ENCODE peak calls at places on chromosome 20, in four cellular contexts. W is transverse colon, N is H1, U is uterus. P is an unnamed sample.

GRCh38 chr20:11401988-11402387 is 515.7 kb upstream of the BTBD3 start:
- DNase-seq in W (no peak), N (no peak), U (no peak), P (no peak)

GRCh38 chr20:63155266-63156165 is 60.4 kb downstream of the YTHDF1 start:
- DNase-seq in W (no peak), N (no peak), U (no peak), P (no peak)

GRCh38 chr20:24634855-24635254 is 165.4 kb downstream of the SYNDIG1 start:
- DNase-seq in W (no peak), N (peak), U (peak), P (peak)

GRCh38 chr20:64192406-64192805 is 28.2 kb downstream of the MYT1 start:
- DNase-seq in W (no peak), N (peak), U (no peak), P (no peak)

GRCh38 chr20:59933296-59933848 is at the start of gene SYCP2:
- DNase-seq in W (peak), N (no peak), U (peak), P (peak)

GRCh38 chr20:44461803-44462174 is 13.9 kb upstream of the TTPAL start:
- DNase-seq in W (no peak), N (no peak), U (no peak), P (no peak)

GRCh38 chr20:62918137-62918536 is 8.2 kb downstream of the DIDO1 start:
- DNase-seq in W (no peak), N (no peak), U (no peak), P (no peak)

GRCh38 chr20:24979036-24979960 is 13.3 kb downstream of the APMAP start:
- DNase-seq in W (no peak), N (peak), U (no peak), P (no peak)

GRCh38 chr20:15637971-15638754 is 935.1 kb downstream of the KIF16B start:
- DNase-seq in W (no peak), N (no peak), U (no peak), P (no peak)

DNA sequence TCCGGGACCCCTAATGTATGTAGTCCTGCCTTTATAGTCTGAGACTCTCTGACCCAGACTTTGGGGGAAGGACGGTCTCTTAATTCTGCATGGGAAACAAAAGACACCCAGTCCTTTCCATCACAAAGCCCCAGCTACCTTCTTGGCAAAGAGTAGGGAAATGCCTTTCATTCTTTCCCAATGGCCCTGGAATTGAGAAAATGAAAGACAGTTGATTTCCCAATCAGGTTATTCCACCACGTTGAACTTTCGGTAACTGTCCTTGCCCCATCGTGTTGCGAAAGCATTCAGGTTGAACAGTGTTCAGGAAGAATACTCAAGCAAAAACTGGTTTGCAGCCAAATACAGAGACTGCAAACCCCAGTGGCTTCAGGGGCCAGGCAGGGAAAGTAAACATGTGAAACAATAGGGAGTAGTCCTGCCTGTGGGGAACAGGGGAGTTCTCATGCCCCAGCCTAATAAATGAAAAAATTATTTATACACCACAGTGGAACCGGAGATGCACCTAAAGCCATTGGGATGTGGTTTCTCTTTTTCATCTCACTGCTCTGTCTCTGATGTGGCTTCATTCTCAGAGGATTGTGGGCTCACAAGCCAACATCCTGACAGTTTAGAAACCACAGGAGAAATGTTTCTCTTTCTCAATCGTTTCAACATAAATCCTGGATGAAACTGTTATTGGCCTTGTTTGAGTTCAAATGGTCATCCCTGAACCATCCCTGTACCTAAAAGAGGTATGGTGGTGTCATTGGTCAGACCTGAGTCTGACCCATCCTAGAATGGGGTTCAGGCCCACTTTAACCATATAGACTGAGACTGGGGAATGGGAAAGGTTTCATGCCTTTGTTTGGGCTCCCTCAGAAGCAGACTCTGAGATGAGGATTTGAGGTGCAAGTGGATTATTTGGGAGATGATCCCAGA is 44.2 kb upstream of the SLC9A8 start:
- DNase-seq in W (peak), N (peak), U (peak), P (peak)
- H3K27ac ChIP-seq in W (peak), N (peak), U (peak), P (no peak)

GRCh38 chr20:61411743-61412142 is 159.7 kb downstream of the CDH4 start:
- DNase-seq in W (no peak), N (no peak), U (no peak), P (no peak)

GRCh38 chr20:61407561-61407960 is 155.5 kb downstream of the CDH4 start:
- DNase-seq in W (no peak), N (no peak), U (no peak), P (peak)

GRCh38 chr20:61405007-61405406 is 152.9 kb downstream of the CDH4 start:
- DNase-seq in W (no peak), N (no peak), U (no peak), P (no peak)

GRCh38 chr20:61413752-61414151 is 161.7 kb downstream of the CDH4 start:
- DNase-seq in W (no peak), N (no peak), U (no peak), P (no peak)

GRCh38 chr20:61408951-61409740 is 157.1 kb downstream of the CDH4 start:
- DNase-seq in W (no peak), N (no peak), U (no peak), P (peak)
- TF ChIP-seq CTCF in W (no peak), N (no peak), U (no peak), P (no peak)

GRCh38 chr20:17685168-17685567 is 3.1 kb upstream of the RRBP1 start:
- DNase-seq in W (no peak), N (no peak), U (no peak), P (no peak)

GRCh38 chr20:17682889-17683198 is 802 bp upstream of the RRBP1 start:
- DNase-seq in W (no peak), N (no peak), U (no peak), P (no peak)

GRCh38 chr20:17683218-17684076 is 1.4 kb upstream of the RRBP1 start:
- DNase-seq in W (no peak), N (no peak), U (no peak), P (no peak)

GRCh38 chr20:17682103-17682888 is at the start of gene RRBP1:
- DNase-seq in W (peak), N (peak), U (peak), P (peak)

DNA sequence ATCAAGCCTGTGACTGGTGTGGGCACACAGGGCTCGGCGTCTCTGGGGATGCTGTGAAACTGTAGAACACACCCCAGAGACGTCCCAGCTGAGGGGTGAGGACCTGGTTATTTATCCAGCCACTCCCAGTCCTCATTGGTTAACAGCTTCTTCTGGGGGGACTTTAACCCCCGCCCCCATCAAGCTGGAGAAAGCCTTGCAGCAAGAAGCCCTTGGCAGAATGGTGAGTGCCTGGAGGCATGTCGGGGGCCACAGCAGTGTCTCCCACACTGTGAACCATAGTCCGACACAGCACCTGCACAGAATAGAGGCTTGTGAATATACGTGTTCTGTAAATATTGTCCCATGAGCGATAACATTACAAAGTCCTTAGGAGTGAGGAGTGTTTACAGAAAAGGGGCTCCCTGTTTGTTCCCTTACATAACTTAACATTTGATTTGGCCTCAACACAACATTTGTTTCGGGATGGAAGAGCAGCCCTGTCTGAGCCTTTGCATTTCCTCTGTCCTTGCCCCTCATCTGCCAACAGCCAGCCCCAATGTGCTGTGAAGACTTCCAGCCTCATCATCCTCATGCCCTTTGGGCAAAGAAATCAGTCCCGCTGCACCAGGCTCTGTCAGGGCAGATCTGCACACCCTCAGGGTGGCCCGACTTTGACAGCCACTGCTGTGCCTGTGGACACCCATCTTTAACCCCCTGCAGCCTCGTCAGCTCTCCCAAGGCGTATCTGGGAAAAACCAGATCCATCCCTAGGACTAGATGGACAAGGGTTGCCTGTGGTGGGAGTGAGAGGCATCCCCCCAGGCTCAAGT is 2.2 kb upstream of the RRBP1 start:
- DNase-seq in W (peak), N (no peak), U (no peak), P (no peak)
- TF ChIP-seq POLR2A in W (no peak), N (no peak), U (no peak), P (no peak)

GRCh38 chr20:38196592-38196991 is 31.5 kb upstream of the TGM2 start:
- DNase-seq in W (peak), N (no peak), U (peak), P (no peak)
- H3K27ac ChIP-seq in W (peak), N (no peak), U (no peak), P (no peak)

GRCh38 chr20:17648782-17649730 is 33.0 kb downstream of the RRBP1 start:
- DNase-seq in W (peak), N (no peak), U (peak), P (no peak)
- TF ChIP-seq CTCF in W (peak), N (peak), U (peak), P (no peak)

DNA sequence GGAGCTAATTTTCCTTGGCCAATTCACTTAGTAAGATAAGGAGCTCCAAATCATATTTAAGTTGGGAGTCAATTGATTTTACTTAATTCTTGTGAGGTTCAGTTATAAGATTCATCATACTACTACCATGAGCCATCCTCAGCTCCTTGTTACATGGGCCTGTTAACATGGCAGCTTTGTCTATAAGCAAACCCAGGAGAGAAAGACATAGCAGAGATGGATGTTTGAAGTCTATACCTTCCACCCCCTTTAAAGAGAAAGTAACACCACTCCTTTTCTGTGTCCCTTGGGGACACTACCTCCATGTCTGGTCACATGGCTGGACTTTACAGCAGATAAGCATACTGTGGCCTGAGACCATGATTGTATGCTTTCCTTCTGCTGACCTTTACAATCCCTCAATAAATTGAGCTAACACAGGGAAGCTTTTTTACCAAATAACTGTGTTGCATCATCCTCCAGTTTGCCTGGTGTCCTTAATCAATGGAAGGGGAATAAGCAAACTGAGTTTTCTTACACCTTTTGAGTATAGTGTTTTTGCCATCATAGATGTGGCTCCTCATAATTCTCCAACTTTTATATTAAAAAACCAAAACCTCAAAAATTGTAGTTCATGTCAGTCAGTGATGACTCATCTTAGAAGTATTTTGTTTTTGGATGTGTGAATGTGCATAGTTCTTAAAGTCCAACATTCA is 9.8 kb upstream of the ZNFX1 start:
- DNase-seq in W (no peak), N (no peak), U (no peak), P (no peak)
- TF ChIP-seq POLR2A in W (no peak), N (peak), U (no peak), P (no peak)

GRCh38 chr20:49894073-49894470 is 21.3 kb downstream of the SPATA2 start:
- DNase-seq in W (no peak), N (no peak), U (no peak), P (no peak)

GRCh38 chr20:49890651-49891361 is 24.5 kb downstream of the SPATA2 start:
- DNase-seq in W (no peak), N (no peak), U (peak), P (peak)

GRCh38 chr20:49891486-49891885 is 23.8 kb downstream of the SPATA2 start:
- DNase-seq in W (no peak), N (no peak), U (no peak), P (no peak)

GRCh38 chr20:49892260-49893216 is 22.8 kb downstream of the SPATA2 start:
- DNase-seq in W (no peak), N (no peak), U (no peak), P (peak)

DNA sequence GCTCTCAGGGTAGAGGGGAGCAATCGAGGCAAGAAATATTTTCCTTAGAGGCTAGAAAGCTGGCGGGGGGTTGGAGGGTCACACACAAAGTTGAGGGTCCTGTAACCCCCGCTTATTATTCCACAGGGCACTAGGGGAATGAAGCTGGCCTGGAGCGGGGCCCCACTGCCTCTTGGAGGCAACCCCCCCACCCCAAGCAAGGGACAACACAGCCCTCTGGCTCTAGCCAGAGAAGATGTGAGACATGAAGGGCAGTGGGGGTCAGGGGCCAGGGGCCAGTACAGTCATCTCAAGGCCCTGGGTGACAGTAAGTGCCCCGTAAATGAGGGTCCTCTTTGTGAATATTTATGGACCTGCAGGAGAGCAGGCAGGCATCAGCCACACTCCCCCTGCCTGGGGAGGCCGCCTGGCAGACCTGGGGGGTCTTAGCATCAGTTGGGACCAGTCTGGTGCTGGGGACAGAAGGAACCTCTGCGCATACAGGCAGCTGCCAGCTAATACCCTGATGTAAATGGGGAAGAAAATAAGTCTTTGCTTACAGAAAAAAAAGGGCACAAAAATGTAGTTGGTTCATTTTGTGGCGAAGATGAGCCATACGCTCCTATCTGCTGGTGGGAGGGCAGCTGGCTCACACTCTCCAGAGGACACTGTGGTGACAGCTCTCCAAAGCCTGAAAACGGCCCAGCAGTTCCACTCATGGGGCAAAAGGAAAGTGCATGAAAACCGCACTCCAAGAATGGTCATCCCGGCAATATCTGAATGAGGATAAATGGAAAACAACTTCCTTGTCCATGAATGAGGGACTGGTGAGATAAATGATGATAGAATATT is 21.9 kb downstream of the SPATA2 start:
- DNase-seq in W (no peak), N (no peak), U (no peak), P (no peak)
- H3K27ac ChIP-seq in W (no peak), N (no peak), U (peak), P (peak)

GRCh38 chr20:32079655-32080109 is 27.6 kb downstream of the HCK start:
- DNase-seq in W (no peak), N (no peak), U (no peak), P (no peak)
- TF ChIP-seq CTCF in W (no peak), N (peak), U (no peak), P (no peak)

GRCh38 chr20:54290636-54291035 is 82.7 kb downstream of the PFDN4 start:
- DNase-seq in W (no peak), N (no peak), U (no peak), P (no peak)

DNA sequence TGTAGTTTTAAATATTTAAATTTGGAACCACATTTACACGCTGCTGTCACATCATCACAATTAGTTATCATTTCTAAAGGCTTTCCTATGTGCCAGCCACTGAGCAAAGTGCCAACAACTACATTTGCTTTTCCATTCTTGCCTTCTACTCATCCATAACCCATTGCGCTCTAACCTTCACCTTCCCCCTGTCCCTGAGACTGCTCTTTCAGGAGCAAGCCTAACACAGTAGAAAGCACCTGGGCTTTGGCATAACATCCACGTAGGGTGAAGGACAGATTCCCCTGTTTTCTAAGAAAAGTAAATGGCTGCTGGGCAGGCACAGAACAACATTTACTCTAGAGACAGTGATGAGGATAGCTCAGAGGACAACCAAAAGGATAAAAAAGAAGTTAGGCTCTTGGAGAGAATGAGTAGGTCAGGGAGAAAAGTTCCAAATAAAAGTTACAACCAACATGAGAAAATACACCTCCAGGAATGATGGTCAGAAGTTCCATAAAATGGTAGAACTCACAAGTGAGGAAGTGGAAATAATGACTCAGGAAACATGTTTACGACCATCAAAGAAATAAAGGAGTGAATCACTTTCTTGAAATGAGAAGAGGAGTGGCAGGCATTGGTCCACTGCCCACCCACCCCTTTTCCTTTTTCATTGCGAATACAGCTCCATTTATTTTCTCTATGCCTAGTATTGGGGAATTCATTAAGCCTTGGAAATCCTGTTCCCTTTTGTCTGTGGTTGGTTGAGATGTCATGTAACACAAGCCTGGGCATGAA is 77.2 kb downstream of the PFDN4 start:
- DNase-seq in W (no peak), N (no peak), U (no peak), P (no peak)
- TF ChIP-seq POLR2A in W (no peak), N (no peak), U (no peak), P (no peak)

GRCh38 chr20:19783966-19784401 is 25.9 kb downstream of the RIN2 start:
- DNase-seq in W (no peak), N (no peak), U (no peak), P (peak)

GRCh38 chr20:19781235-19781634 is 23.2 kb downstream of the RIN2 start:
- DNase-seq in W (no peak), N (no peak), U (no peak), P (no peak)

GRCh38 chr20:19784511-19785172 is 26.6 kb downstream of the RIN2 start:
- DNase-seq in W (peak), N (peak), U (peak), P (peak)

GRCh38 chr20:19780261-19780660 is 22.2 kb downstream of the RIN2 start:
- DNase-seq in W (no peak), N (no peak), U (no peak), P (no peak)

GRCh38 chr20:19782669-19783068 is 24.6 kb downstream of the RIN2 start:
- DNase-seq in W (no peak), N (no peak), U (no peak), P (no peak)
- H3K27ac ChIP-seq in W (no peak), N (no peak), U (no peak), P (no peak)

P was measured in testis.